ENCODE peak calls at places on chromosome 18, in nine cellular contexts. L, V, Y, S, B, U, D, J and X are unnamed samples.

GRCh38 chr18:48792611-48793368 is 158.0 kb downstream of the SMAD7 start:
- DNase-seq in L (no peak), V (no peak), Y (no peak), S (no peak), B (no peak), U (no peak), D (no peak), J (no peak), X (no peak)

GRCh38 chr18:64037812-64038414 is 68.0 kb downstream of the SERPINB8 start:
- DNase-seq in L (peak), V (peak), Y (no peak), S (peak), B (peak), U (peak), D (no peak), J (no peak), X (peak)

GRCh38 chr18:79877163-79878091 is 74.0 kb downstream of the SLC66A2 start:
- DNase-seq in L (no peak), V (no peak), Y (no peak), S (peak), B (no peak), U (no peak), D (no peak), J (no peak), X (peak)

GRCh38 chr18:76274470-76275289 is 220.4 kb downstream of the ZNF516 start:
- DNase-seq in L (peak), V (no peak), Y (no peak), S (peak), B (peak), U (no peak), D (peak), J (no peak), X (peak)

GRCh38 chr18:26181343-26181826 is 44.9 kb upstream of the TAF4B start:
- DNase-seq in L (no peak), V (no peak), Y (no peak), S (no peak), B (no peak), U (no peak), D (no peak), J (no peak), X (no peak)

GRCh38 chr18:51619283-51619682 is 421.8 kb upstream of the MEX3C start:
- DNase-seq in L (no peak), V (no peak), Y (no peak), S (no peak), B (no peak), U (no peak), D (no peak), J (no peak), X (no peak)

GRCh38 chr18:66838340-66838987 is 234.6 kb upstream of the CDH19 start:
- DNase-seq in L (no peak), V (no peak), Y (no peak), S (peak), B (no peak), U (no peak), D (no peak), J (no peak), X (no peak)

GRCh38 chr18:76081536-76081935 is 413.5 kb downstream of the ZNF516 start:
- DNase-seq in L (no peak), V (no peak), Y (no peak), S (no peak), B (no peak), U (no peak), D (no peak), J (no peak), X (no peak)

GRCh38 chr18:33034941-33035340 is 262.1 kb upstream of the KLHL14 start:
- DNase-seq in L (no peak), V (no peak), Y (no peak), S (no peak), B (no peak), U (no peak), D (no peak), J (no peak), X (no peak)

GRCh38 chr18:10950876-10951630 is 198.3 kb downstream of the PIEZO2 start:
- DNase-seq in L (no peak), V (no peak), Y (no peak), S (no peak), B (no peak), U (no peak), D (no peak), J (no peak), X (no peak)

GRCh38 chr18:59904051-59904601 is 4.3 kb downstream of the PMAIP1 start:
- DNase-seq in L (no peak), V (no peak), Y (no peak), S (no peak), B (no peak), U (no peak), D (no peak), J (no peak), X (no peak)

GRCh38 chr18:61998335-61998734 is 105.5 kb upstream of the RNF152 start:
- DNase-seq in L (no peak), V (no peak), Y (no peak), S (no peak), B (no peak), U (no peak), D (no peak), J (no peak), X (no peak)

GRCh38 chr18:567119-567518 is 13.1 kb upstream of the CETN1 start:
- DNase-seq in L (no peak), V (no peak), Y (no peak), S (no peak), B (no peak), U (no peak), D (no peak), J (no peak), X (no peak)

GRCh38 chr18:58280159-58280540 is 236.1 kb downstream of the NEDD4L start:
- DNase-seq in L (no peak), V (no peak), Y (no peak), S (no peak), B (no peak), U (no peak), D (no peak), J (no peak), X (no peak)

GRCh38 chr18:7021994-7022840 is 95.4 kb downstream of the LAMA1 start:
- DNase-seq in L (peak), V (peak), Y (peak), S (peak), B (peak), U (no peak), D (no peak), J (no peak), X (peak)

GRCh38 chr18:37710731-37711130 is 145.1 kb upstream of the CELF4 start:
- DNase-seq in L (peak), V (no peak), Y (no peak), S (no peak), B (no peak), U (no peak), D (no peak), J (no peak), X (no peak)

GRCh38 chr18:39455300-39455699 is 1889.7 kb upstream of the CELF4 start:
- DNase-seq in L (no peak), V (no peak), Y (peak), S (no peak), B (no peak), U (no peak), D (no peak), J (no peak), X (no peak)

GRCh38 chr18:78543201-78543725 is 436.4 kb upstream of the SALL3 start:
- DNase-seq in L (no peak), V (no peak), Y (no peak), S (no peak), B (no peak), U (no peak), D (no peak), J (no peak), X (no peak)

GRCh38 chr18:21599585-21600525 is 649 bp downstream of the ESCO1 start:
- DNase-seq in L (peak), V (peak), Y (no peak), S (no peak), B (peak), U (peak), D (no peak), J (no peak), X (peak)

GRCh38 chr18:11308499-11308898 is 159.1 kb upstream of the PIEZO2 start:
- DNase-seq in L (no peak), V (no peak), Y (no peak), S (no peak), B (no peak), U (no peak), D (no peak), J (no peak), X (no peak)

GRCh38 chr18:51235011-51235789 is 37.7 kb upstream of the MEX3C start:
- DNase-seq in L (no peak), V (peak), Y (no peak), S (peak), B (no peak), U (no peak), D (no peak), J (no peak), X (no peak)

GRCh38 chr18:29749699-29750098 is 1292.8 kb downstream of the DSC3 start:
- DNase-seq in L (no peak), V (no peak), Y (no peak), S (no peak), B (no peak), U (no peak), D (no peak), J (no peak), X (no peak)

GRCh38 chr18:76897257-76897656 is 74.9 kb downstream of the ZNF236 start:
- DNase-seq in L (no peak), V (no peak), Y (no peak), S (no peak), B (no peak), U (no peak), D (no peak), J (no peak), X (no peak)